ENCODE peak calls at places on chromosomes 11 and 22, in eight cellular contexts. M, P, J, A, K, I, E and U are unnamed samples.
A peak's percentile ranks its signal among the peaks of the same experiment; 100 is the strongest.

GRCh38 chr11:63888170-63889086 is 28.5 kb downstream of the RCOR2 start:
- DNase-seq in M (peak; percentile 66), P (peak; percentile 90), J (peak; percentile 82), A (peak; percentile 49), K (peak; percentile 41), I (peak; percentile 65), E (peak; percentile 72), U (peak; percentile 63)

GRCh38 chr11:129694966-129695365 is 120.7 kb upstream of the TMEM45B start:
- DNase-seq in M (peak; percentile 14), P (peak; percentile 38), J (no peak), A (peak; percentile 7), K (no peak), I (no peak), E (no peak), U (no peak)

GRCh38 chr11:72969894-72970335 is 155.7 kb downstream of the ATG16L2 start:
- DNase-seq in M (peak; percentile 88), P (no peak), J (no peak), A (peak; percentile 87), K (no peak), I (peak; percentile 81), E (peak; percentile 55), U (no peak)

GRCh38 chr11:78941226-78941851 is 366.7 kb upstream of the NARS2 start:
- DNase-seq in M (no peak), P (peak; percentile 64), J (no peak), A (no peak), K (no peak), I (no peak), E (no peak), U (no peak)

GRCh38 chr22:20956258-20957117 is 10.6 kb upstream of the AIFM3 start:
- DNase-seq in M (peak; percentile 20), P (peak; percentile 67), J (peak; percentile 35), A (peak; percentile 31), K (no peak), I (no peak), E (no peak), U (no peak)

GRCh38 chr11:2088746-2089535 is 50.2 kb downstream of the IGF2 start:
- DNase-seq in M (no peak), P (peak; percentile 48), J (no peak), A (no peak), K (no peak), I (no peak), E (no peak), U (no peak)

GRCh38 chr11:102320679-102321078 is 3.4 kb downstream of the BIRC3 start:
- DNase-seq in M (no peak), P (no peak), J (no peak), A (no peak), K (no peak), I (peak; percentile 38), E (no peak), U (no peak)

GRCh38 chr11:20363500-20364411 is at the start of gene HTATIP2:
- DNase-seq in M (peak; percentile 63), P (peak; percentile 89), J (peak; percentile 74), A (peak; percentile 43), K (peak; percentile 54), I (peak; percentile 33), E (peak; percentile 87), U (peak; percentile 56)

GRCh38 chr11:76939219-76939631 is 78.5 kb downstream of the ACER3 start:
- DNase-seq in M (no peak), P (no peak), J (no peak), A (no peak), K (no peak), I (no peak), E (no peak), U (no peak)

GRCh38 chr11:128488471-128488870 is 98.9 kb downstream of the ETS1 start:
- DNase-seq in M (peak; percentile 98), P (no peak), J (no peak), A (peak; percentile 91), K (no peak), I (peak; percentile 92), E (no peak), U (no peak)

GRCh38 chr11:95923441-95923729 is 522 bp downstream of the MTMR2 start:
- DNase-seq in M (no peak), P (no peak), J (no peak), A (peak; percentile 23), K (peak; percentile 9), I (no peak), E (no peak), U (no peak)

GRCh38 chr22:25553131-25553530 is 11.3 kb upstream of the GRK3 start:
- DNase-seq in M (no peak), P (no peak), J (no peak), A (no peak), K (no peak), I (no peak), E (no peak), U (no peak)

GRCh38 chr11:17979770-17980371 is 33.0 kb downstream of the SERGEF start:
- DNase-seq in M (peak; percentile 23), P (no peak), J (peak; percentile 43), A (no peak), K (no peak), I (peak; percentile 38), E (peak; percentile 72), U (no peak)

GRCh38 chr11:73047773-73048371 is 94.2 kb downstream of the FCHSD2 start:
- DNase-seq in M (no peak), P (no peak), J (no peak), A (no peak), K (no peak), I (peak; percentile 8), E (peak; percentile 17), U (no peak)

GRCh38 chr11:69992943-69993694 is 85.0 kb upstream of the ANO1 start:
- DNase-seq in M (no peak), P (peak; percentile 11), J (no peak), A (no peak), K (no peak), I (no peak), E (no peak), U (no peak)

GRCh38 chr11:46127150-46127638 is 5.9 kb upstream of the PHF21A start:
- DNase-seq in M (peak; percentile 85), P (no peak), J (no peak), A (peak; percentile 32), K (peak; percentile 29), I (peak; percentile 80), E (peak; percentile 68), U (peak; percentile 85)
- TF ChIP-seq CTCF in M (peak; percentile 67), P (peak; percentile 43), J (peak; percentile 17), A (peak; percentile 41), K (peak; percentile 26), I (peak; percentile 71), E (peak; percentile 35), U (peak; percentile 72)

GRCh38 chr11:60631939-60632338 is 67.5 kb upstream of the MS4A8 start:
- DNase-seq in M (no peak), P (no peak), J (no peak), A (no peak), K (no peak), I (no peak), E (no peak), U (no peak)

GRCh38 chr11:60629399-60629798 is 70.0 kb upstream of the MS4A8 start:
- DNase-seq in M (no peak), P (no peak), J (no peak), A (no peak), K (no peak), I (no peak), E (no peak), U (no peak)

GRCh38 chr11:60633645-60634044 is 65.8 kb upstream of the MS4A8 start:
- DNase-seq in M (no peak), P (no peak), J (no peak), A (no peak), K (no peak), I (no peak), E (peak; percentile 45), U (no peak)

DNA sequence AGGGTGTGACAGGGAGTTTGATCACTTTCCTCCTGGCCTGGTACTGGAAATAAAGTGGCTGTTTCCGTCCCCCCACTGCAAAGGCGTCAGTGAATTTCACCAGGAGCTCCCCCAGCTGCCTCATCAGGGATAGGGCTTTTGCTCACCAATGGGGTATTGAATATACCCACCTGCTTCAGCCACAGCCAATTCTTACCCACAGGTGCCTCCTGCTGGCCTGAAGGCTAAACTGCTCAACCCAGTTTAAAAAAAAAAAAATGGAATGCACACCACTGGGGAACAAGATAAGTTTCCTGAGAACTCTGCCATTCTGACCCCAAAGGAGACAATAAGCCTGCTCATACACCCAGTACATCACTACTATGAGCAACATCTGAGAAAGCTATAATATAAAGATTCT is 65.3 kb upstream of the MS4A8 start:
- DNase-seq in M (no peak), P (no peak), J (no peak), A (no peak), K (no peak), I (peak; percentile 1), E (peak; percentile 47), U (no peak)
- TF ChIP-seq CTCF in M (no peak), P (peak; percentile 11), J (no peak), A (peak; percentile 4), K (no peak), I (peak; percentile 34), E (peak; percentile 46), U (peak; percentile 35)

DNA sequence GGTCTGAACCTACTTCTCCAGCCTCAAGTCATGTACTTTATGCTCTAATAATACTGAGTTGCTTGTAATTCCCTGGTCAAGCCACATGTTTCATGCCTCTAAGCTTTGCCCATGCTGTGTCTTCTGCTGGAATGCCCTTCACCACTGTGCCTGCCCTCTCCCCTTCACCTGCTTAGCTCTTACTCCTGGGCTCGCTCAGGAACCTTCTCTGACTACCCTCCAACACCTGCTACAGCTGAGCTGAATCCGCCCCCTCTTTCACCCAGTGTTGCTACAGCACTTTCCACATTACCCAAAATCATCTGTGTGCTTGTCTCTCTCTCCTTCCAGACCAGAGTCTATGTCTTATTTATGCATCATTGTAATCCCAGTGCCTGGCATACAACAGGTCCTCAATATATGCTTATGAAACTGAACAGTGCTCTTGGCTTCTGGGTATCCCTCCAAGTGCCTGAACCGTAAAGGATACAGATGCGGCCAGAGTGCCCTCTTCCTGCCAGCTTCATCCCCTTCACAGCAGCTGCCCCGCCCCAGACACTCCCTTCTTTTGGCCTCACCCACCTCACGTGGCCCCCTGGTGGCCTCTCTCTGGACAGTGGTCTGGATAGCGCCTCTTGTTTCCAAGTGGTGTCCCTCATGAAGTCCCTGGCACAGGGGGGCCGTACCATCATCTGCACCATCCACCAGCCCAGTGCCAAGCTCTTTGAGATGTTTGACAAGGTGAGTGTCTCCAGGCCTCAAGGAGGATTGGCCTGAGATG is 7.1 kb downstream of the ABCG4 start:
- DNase-seq in M (no peak), P (no peak), J (peak; percentile 33), A (no peak), K (no peak), I (no peak), E (no peak), U (no peak)
- TF ChIP-seq CTCF in M (no peak), P (peak; percentile 12), J (no peak), A (no peak), K (peak; percentile 12), I (no peak), E (no peak), U (peak; percentile 18)

DNA sequence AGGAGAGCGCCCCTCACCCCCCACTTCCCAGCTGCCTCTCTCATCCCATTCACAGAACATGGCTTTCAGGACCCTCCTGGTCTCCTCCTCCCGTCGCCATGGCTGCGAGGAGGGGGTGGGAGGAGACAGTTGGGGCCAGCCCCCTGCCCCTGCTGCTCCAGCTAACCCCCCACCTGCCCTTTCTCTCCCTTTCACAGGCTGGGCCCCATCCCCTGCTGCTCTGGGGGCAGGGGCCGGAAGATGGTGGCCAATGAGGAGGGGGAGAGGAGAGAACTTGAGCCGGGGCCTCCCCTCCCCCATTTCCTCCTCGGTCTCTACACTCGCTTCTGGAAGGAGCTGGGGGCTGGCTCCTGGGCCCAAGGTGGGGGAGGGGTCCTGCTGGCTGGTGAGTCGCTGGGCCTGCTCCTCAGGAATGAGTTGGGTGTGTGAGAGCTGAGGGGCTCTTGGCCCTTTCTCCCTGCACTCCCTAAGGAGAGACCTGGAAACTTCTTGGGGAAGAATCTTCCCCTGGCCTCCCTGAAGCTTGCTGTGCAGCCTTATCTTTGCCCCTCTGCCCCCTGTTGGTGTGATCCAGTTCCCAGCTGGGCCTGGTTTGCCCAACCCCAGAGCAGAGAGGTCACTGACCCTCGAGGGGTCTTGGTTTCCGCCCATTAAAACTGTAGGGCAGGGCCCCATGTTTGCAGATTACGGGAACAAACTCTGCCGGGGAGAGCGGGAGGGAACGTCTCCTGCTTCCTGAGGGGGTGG is 10.2 kb downstream of the YPEL4 start:
- DNase-seq in M (no peak), P (no peak), J (peak; percentile 11), A (peak; percentile 84), K (no peak), I (peak; percentile 89), E (no peak), U (no peak)
- TF ChIP-seq CTCF in M (no peak), P (peak; percentile 13), J (no peak), A (no peak), K (no peak), I (no peak), E (no peak), U (no peak)